ENCODE peak calls at places on chromosomes 12 and 14, in four cellular contexts. One of them, this sample, is unnamed. For H3K4me1, the result is how much of the 10 kb centered on the place peaks cover.

GRCh38 chr14:37595809-37596595 is 573 bp downstream of the TTC6 start:
- DNase-seq in HepG2: peak
- DNase-seq in K562: peak
- DNase-seq in GM12878: no peak
- DNase-seq in this sample: peak

GRCh38 chr12:49355913-49356312 is 9.2 kb downstream of the DNAJC22 start:
- DNase-seq in HepG2: no peak
- DNase-seq in K562: no peak
- DNase-seq in GM12878: no peak
- DNase-seq in this sample: no peak

GRCh38 chr14:92591346-92591745 is 77.8 kb downstream of the RIN3 start:
- DNase-seq in HepG2: no peak
- DNase-seq in K562: no peak
- DNase-seq in GM12878: no peak
- DNase-seq in this sample: no peak

GRCh38 chr12:1302471-1302870 is 291.9 kb downstream of the FBXL14 start:
- DNase-seq in HepG2: no peak
- DNase-seq in GM12878: no peak
- DNase-seq in K562: no peak
- DNase-seq in this sample: no peak

GRCh38 chr14:72454388-72454787 is 439.5 kb downstream of the DPF3 start:
- DNase-seq in GM12878: no peak
- DNase-seq in HepG2: no peak
- DNase-seq in K562: no peak
- DNase-seq in this sample: no peak

GRCh38 chr12:53343449-53343848 is 7.3 kb upstream of the SP7 start:
- DNase-seq in GM12878: no peak
- DNase-seq in K562: no peak
- DNase-seq in HepG2: no peak
- DNase-seq in this sample: no peak

GRCh38 chr12:115308918-115309317 is 624.9 kb upstream of the TBX3 start:
- DNase-seq in GM12878: no peak
- DNase-seq in HepG2: no peak
- DNase-seq in K562: no peak
- DNase-seq in this sample: no peak

GRCh38 chr12:9328065-9328464 is 119.9 kb upstream of the PZP start:
- DNase-seq in K562: no peak
- DNase-seq in HepG2: no peak
- DNase-seq in GM12878: no peak
- DNase-seq in this sample: no peak

GRCh38 chr12:121751716-121752351 is 39.3 kb downstream of the TMEM120B start:
- DNase-seq in K562: no peak
- DNase-seq in GM12878: no peak
- DNase-seq in HepG2: no peak
- DNase-seq in this sample: no peak

GRCh38 chr14:103329421-103330347 is 4.4 kb upstream of the EIF5 start:
- DNase-seq in K562: no peak
- DNase-seq in HepG2: peak
- DNase-seq in GM12878: no peak
- DNase-seq in this sample: no peak

GRCh38 chr12:107468976-107469375 is 216.6 kb upstream of the PWP1 start:
- DNase-seq in K562: no peak
- DNase-seq in GM12878: no peak
- DNase-seq in HepG2: no peak
- DNase-seq in this sample: no peak

GRCh38 chr14:36817071-36817930 is 155.6 kb downstream of the PAX9 start:
- DNase-seq in GM12878: no peak
- DNase-seq in HepG2: no peak
- DNase-seq in K562: no peak
- DNase-seq in this sample: no peak

GRCh38 chr14:34203271-34203722 is 252.4 kb upstream of the EGLN3 start:
- DNase-seq in K562: no peak
- DNase-seq in HepG2: no peak
- DNase-seq in GM12878: no peak
- DNase-seq in this sample: no peak

GRCh38 chr14:93320489-93320888 is 12.3 kb downstream of the BTBD7 start:
- DNase-seq in K562: no peak
- DNase-seq in GM12878: no peak
- DNase-seq in HepG2: no peak
- DNase-seq in this sample: no peak

GRCh38 chr14:93520053-93520607 is 89.4 kb downstream of the UNC79 start:
- DNase-seq in HepG2: no peak
- DNase-seq in K562: no peak
- DNase-seq in GM12878: no peak
- DNase-seq in this sample: no peak

GRCh38 chr14:69712217-69712565 is 54.8 kb upstream of the SRSF5 start:
- DNase-seq in GM12878: no peak
- DNase-seq in K562: no peak
- DNase-seq in HepG2: no peak
- DNase-seq in this sample: no peak

GRCh38 chr14:55333785-55334485 is 62.7 kb downstream of the FBXO34 start:
- DNase-seq in GM12878: no peak
- DNase-seq in HepG2: no peak
- DNase-seq in K562: no peak
- DNase-seq in this sample: no peak

GRCh38 chr12:50053583-50053982 is 3.8 kb upstream of the ASIC1 start:
- DNase-seq in K562: no peak
- DNase-seq in HepG2: no peak
- DNase-seq in GM12878: no peak
- DNase-seq in this sample: no peak

GRCh38 chr12:67925077-67925476 is 64.2 kb upstream of the IFNG-AS1 start:
- DNase-seq in GM12878: no peak
- DNase-seq in K562: no peak
- DNase-seq in HepG2: no peak
- DNase-seq in this sample: no peak

GRCh38 chr14:56194062-56194461 is 75.9 kb downstream of the PELI2 start:
- DNase-seq in GM12878: no peak
- DNase-seq in HepG2: no peak
- DNase-seq in K562: no peak
- DNase-seq in this sample: no peak

GRCh38 chr14:31781578-31781977 is 220.4 kb downstream of the NUBPL start:
- DNase-seq in K562: no peak
- DNase-seq in HepG2: no peak
- DNase-seq in GM12878: no peak
- DNase-seq in this sample: no peak

GRCh38 chr14:71586131-71586893 is 345.9 kb upstream of the RGS6 start:
- DNase-seq in GM12878: no peak
- DNase-seq in HepG2: no peak
- DNase-seq in K562: no peak
- DNase-seq in this sample: no peak

GRCh38 chr12:18482601-18483120 is 221.3 kb downstream of the PIK3C2G start:
- DNase-seq in GM12878: no peak
- DNase-seq in K562: no peak
- DNase-seq in HepG2: no peak
- DNase-seq in this sample: no peak

DNA sequence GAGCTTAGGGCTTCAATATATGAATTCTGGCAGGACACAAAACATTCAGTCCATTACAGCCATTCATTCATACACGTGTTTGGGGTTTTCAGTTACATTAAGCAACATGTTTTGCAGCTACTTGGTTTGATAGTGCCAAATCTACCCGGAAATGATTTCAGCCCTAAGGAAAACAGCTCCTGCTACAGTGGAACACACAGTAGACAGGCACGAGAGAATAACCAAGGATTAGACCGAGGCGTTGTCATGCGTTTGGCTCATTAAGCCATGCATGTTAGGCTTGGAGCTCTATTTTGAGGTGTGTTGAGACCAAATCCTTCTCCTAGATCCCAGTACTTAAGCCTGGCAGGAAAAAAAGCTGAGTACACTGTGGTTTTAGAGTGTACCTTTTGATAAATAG is 177.4 kb downstream of the PRKCH start:
- DNase-seq in GM12878: no peak
- DNase-seq in K562: no peak
- DNase-seq in HepG2: no peak
- DNase-seq in this sample: no peak
- TF ChIP-seq RAD21 in GM12878: no peak
- TF ChIP-seq RAD21 in K562: no peak
- TF ChIP-seq RAD21 in HepG2: no peak
- TF ChIP-seq RAD21 in this sample: no peak

GRCh38 chr14:68523326-68523610 is 269.6 kb downstream of the ZFP36L1 start:
- DNase-seq in HepG2: no peak
- DNase-seq in GM12878: no peak
- DNase-seq in K562: no peak
- DNase-seq in this sample: no peak
- H3K4me1 ChIP-seq in HepG2: half or more
- H3K4me1 ChIP-seq in GM12878: under half
- H3K4me1 ChIP-seq in K562: under half
- H3K4me1 ChIP-seq in this sample: half or more

GRCh38 chr12:119667577-119668314 is at the start of gene PRKAB1:
- DNase-seq in K562: peak
- DNase-seq in GM12878: peak
- DNase-seq in HepG2: peak
- DNase-seq in this sample: peak
- TF ChIP-seq EZH2 in K562: no peak
- TF ChIP-seq EZH2 in GM12878: no peak
- TF ChIP-seq EZH2 in HepG2: no peak
- TF ChIP-seq EZH2 in this sample: no peak

GRCh38 chr14:77612011-77612620 is 4.3 kb downstream of the SPTLC2 start:
- DNase-seq in HepG2: no peak
- DNase-seq in K562: no peak
- DNase-seq in GM12878: no peak
- DNase-seq in this sample: no peak

GRCh38 chr14:77615231-77616132 is 955 bp downstream of the SPTLC2 start:
- DNase-seq in GM12878: no peak
- DNase-seq in K562: no peak
- DNase-seq in HepG2: no peak
- DNase-seq in this sample: no peak

GRCh38 chr14:77616133-77616453 is 344 bp downstream of the SPTLC2 start:
- DNase-seq in K562: peak
- DNase-seq in GM12878: no peak
- DNase-seq in HepG2: no peak
- DNase-seq in this sample: no peak

GRCh38 chr14:77610553-77610952 is 5.9 kb downstream of the SPTLC2 start:
- DNase-seq in K562: no peak
- DNase-seq in GM12878: no peak
- DNase-seq in HepG2: no peak
- DNase-seq in this sample: no peak

DNA sequence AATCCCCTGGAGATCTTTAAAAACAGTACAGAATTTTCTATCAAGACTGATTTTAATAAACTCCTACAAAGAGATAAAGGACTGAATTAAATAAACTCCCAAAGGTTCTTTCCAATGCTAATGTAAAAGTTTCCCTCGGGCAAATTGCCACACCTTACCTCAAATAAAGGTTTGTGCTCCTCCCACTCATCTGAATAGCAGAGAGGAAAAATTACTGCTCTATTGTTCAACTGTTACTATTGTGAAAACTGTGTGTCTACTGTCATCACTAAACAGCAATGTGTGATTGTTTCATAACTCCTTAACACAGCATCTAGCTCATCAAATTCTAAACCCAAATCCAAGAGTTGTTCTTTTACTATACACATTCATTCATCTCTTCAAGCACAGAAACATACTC is 3.2 kb downstream of the SPTLC2 start:
- DNase-seq in GM12878: no peak
- DNase-seq in HepG2: no peak
- DNase-seq in K562: no peak
- DNase-seq in this sample: no peak
- TF ChIP-seq RAD21 in GM12878: no peak
- TF ChIP-seq RAD21 in HepG2: no peak
- TF ChIP-seq RAD21 in K562: no peak
- TF ChIP-seq RAD21 in this sample: no peak

This sample was measured in HCT116.